ENCODE peak calls at places on chromosomes 6 and 20, in five cellular contexts. O, M, T, C and I are unnamed samples. For H3K4me1, the result is how much of the 10 kb centered on the place peaks cover.

GRCh38 chr6:117502580-117502979 is 20.1 kb downstream of the DCBLD1 start:
- DNase-seq in T (no peak), C (no peak), O (no peak), M (no peak), I (no peak)

GRCh38 chr6:169161572-169162167 is 92.0 kb downstream of the THBS2 start:
- DNase-seq in M (no peak), O (no peak), C (no peak), T (no peak), I (peak)

GRCh38 chr6:24858154-24858801 is 59.6 kb upstream of the ARMH2 start:
- DNase-seq in C (no peak), T (no peak), M (no peak), O (no peak), I (no peak)

GRCh38 chr6:139278190-139278589 is 13.6 kb downstream of the TXLNB start:
- DNase-seq in T (no peak), M (no peak), C (no peak), O (no peak), I (no peak)

GRCh38 chr6:25263602-25264001 is 15.6 kb upstream of the CARMIL1 start:
- DNase-seq in T (no peak), M (no peak), C (no peak), O (no peak), I (no peak)

GRCh38 chr6:44859901-44860410 is 468.2 kb upstream of the RUNX2 start:
- DNase-seq in C (no peak), M (no peak), O (no peak), T (no peak), I (no peak)

GRCh38 chr6:48255094-48255493 is 144.1 kb upstream of the PTCHD4 start:
- DNase-seq in M (no peak), C (no peak), O (no peak), T (no peak), I (no peak)

GRCh38 chr20:32325706-32326506 is 32.2 kb upstream of the ASXL1 start:
- DNase-seq in T (no peak), M (peak), O (no peak), C (no peak), I (no peak)

GRCh38 chr6:26031595-26032386 is 55.4 kb upstream of the HFE start:
- DNase-seq in O (peak), M (peak), T (peak), C (no peak), I (peak)

GRCh38 chr20:62411479-62412193 is 4.6 kb upstream of the CABLES2 start:
- DNase-seq in T (no peak), M (no peak), O (no peak), C (no peak), I (no peak)

GRCh38 chr6:117354671-117355070 is 71.1 kb downstream of the ROS1 start:
- DNase-seq in O (no peak), M (no peak), T (no peak), C (no peak), I (no peak)

GRCh38 chr20:51318058-51318960 is 224.2 kb downstream of the NFATC2 start:
- DNase-seq in M (peak), T (peak), C (no peak), O (no peak), I (no peak)

GRCh38 chr6:29927841-29928388 is 14.4 kb upstream of the HLA-A start:
- DNase-seq in M (no peak), T (no peak), C (no peak), O (no peak), I (no peak)

GRCh38 chr6:153162646-153163045 is 31.6 kb upstream of the RGS17 start:
- DNase-seq in C (no peak), M (no peak), O (no peak), T (no peak), I (no peak)

GRCh38 chr6:130513770-130514169 is 148.0 kb downstream of the TMEM200A start:
- DNase-seq in T (no peak), O (no peak), C (no peak), M (no peak), I (peak)

GRCh38 chr6:82246802-82247633 is 526 bp downstream of the IBTK start:
- DNase-seq in C (peak), O (no peak), T (peak), M (peak), I (peak)

GRCh38 chr6:658244-658643 is 1.3 kb upstream of the HUS1B start:
- DNase-seq in C (no peak), M (no peak), O (no peak), T (no peak), I (no peak)

GRCh38 chr20:57576002-57576401 is 15.1 kb downstream of the PCK1 start:
- DNase-seq in O (no peak), M (no peak), C (no peak), T (no peak), I (no peak)

GRCh38 chr6:80003841-80004198 is 629 bp upstream of the TTK start:
- DNase-seq in C (no peak), M (no peak), T (peak), O (no peak), I (no peak)

GRCh38 chr6:91505199-91505598 is 918.3 kb upstream of the MAP3K7 start:
- DNase-seq in T (no peak), O (no peak), M (no peak), C (no peak), I (no peak)

GRCh38 chr20:48684501-48685041 is 143.2 kb downstream of the PREX1 start:
- DNase-seq in T (no peak), M (no peak), C (no peak), O (no peak), I (no peak)

GRCh38 chr6:140684776-140685550 is 1310.5 kb upstream of the CITED2 start:
- DNase-seq in M (no peak), C (no peak), T (no peak), O (no peak), I (no peak)

GRCh38 chr20:56554869-56555268 is 21.8 kb downstream of the FAM209B start:
- DNase-seq in C (no peak), O (no peak), M (peak), T (peak), I (no peak)

GRCh38 chr6:134519456-134519855 is 201.5 kb upstream of the SGK1 start:
- DNase-seq in T (peak), C (no peak), M (no peak), O (no peak), I (no peak)

GRCh38 chr6:109795994-109796555 is 105.0 kb downstream of the FIG4 start:
- DNase-seq in M (no peak), C (no peak), T (no peak), O (no peak), I (no peak)

GRCh38 chr6:27902335-27903314 is 9.6 kb downstream of the OR2B2 start:
- DNase-seq in O (peak), T (peak), M (peak), C (peak), I (peak)

GRCh38 chr6:4703367-4703766 is 72.8 kb upstream of the CDYL start:
- DNase-seq in C (no peak), T (no peak), O (no peak), M (no peak), I (no peak)

GRCh38 chr6:147547369-147547902 is 38.9 kb downstream of the SAMD5 start:
- DNase-seq in M (no peak), T (no peak), O (no peak), C (no peak), I (no peak)

GRCh38 chr20:62875419-62876355 is 14.1 kb upstream of the TCFL5 start:
- DNase-seq in C (peak), M (peak), O (peak), T (peak), I (peak)

GRCh38 chr20:41476013-41476441 is 109.4 kb upstream of the EMILIN3 start:
- DNase-seq in M (no peak), C (no peak), O (no peak), T (peak), I (no peak)

GRCh38 chr6:45504947-45505346 is 127.2 kb upstream of the SUPT3H start:
- DNase-seq in C (no peak), O (no peak), T (no peak), M (no peak), I (no peak)

GRCh38 chr6:38262041-38262440 is 377.7 kb downstream of the BTBD9 start:
- DNase-seq in O (no peak), T (no peak), C (no peak), M (no peak), I (no peak)

GRCh38 chr6:62013719-62014118 is 272.3 kb downstream of the KHDRBS2 start:
- DNase-seq in T (no peak), O (no peak), C (no peak), M (no peak), I (no peak)
- H3K4me1 ChIP-seq in T (under half), O (under half), C (under half), M (under half), I (under half)

DNA sequence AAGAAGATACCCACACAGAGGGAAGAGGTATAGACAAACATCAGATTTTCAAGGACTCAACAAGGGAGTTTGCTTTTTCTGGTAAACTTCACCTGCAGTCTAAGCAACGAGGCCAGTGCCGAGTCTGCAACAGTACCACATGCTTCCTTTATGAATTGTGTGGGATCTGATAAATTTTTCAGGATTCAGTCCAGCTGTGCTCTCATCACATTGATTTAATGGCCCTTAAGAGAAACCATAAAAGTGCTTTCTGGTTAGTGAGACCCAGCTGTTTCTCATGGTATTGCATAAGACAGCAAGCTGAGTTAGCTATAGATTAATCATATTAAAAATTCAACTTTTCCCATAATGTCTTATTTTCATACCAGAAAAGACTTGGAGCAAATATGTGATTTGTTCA is 291.4 kb downstream of the CENPW start:
- DNase-seq in O (peak), M (no peak), C (no peak), T (no peak), I (no peak)
- H3K4me3 ChIP-seq in O (no peak), M (no peak), C (no peak), T (no peak), I (no peak)

GRCh38 chr6:87261534-87261933 is 60.9 kb upstream of the SMIM8 start:
- DNase-seq in M (no peak), C (no peak), O (no peak), T (no peak), I (no peak)

GRCh38 chr6:87257565-87257964 is 64.8 kb upstream of the SMIM8 start:
- DNase-seq in M (no peak), O (no peak), C (no peak), T (no peak), I (no peak)

GRCh38 chr6:87257046-87257445 is 65.3 kb upstream of the SMIM8 start:
- DNase-seq in O (no peak), T (no peak), C (no peak), M (no peak), I (no peak)

GRCh38 chr6:87259791-87260190 is 62.6 kb upstream of the SMIM8 start:
- DNase-seq in O (no peak), C (no peak), M (no peak), T (no peak), I (no peak)

GRCh38 chr6:87257975-87258374 is 64.4 kb upstream of the SMIM8 start:
- DNase-seq in C (no peak), M (no peak), O (no peak), T (no peak), I (no peak)
- TF ChIP-seq POLR2A in C (no peak), M (no peak), O (no peak), T (no peak), I (no peak)

GRCh38 chr20:38148328-38149102 is 16.6 kb downstream of the TGM2 start:
- DNase-seq in T (no peak), M (no peak), C (no peak), O (no peak), I (no peak)
- H3K4me1 ChIP-seq in T (under half), M (under half), C (under half), O (under half), I (under half)

DNA sequence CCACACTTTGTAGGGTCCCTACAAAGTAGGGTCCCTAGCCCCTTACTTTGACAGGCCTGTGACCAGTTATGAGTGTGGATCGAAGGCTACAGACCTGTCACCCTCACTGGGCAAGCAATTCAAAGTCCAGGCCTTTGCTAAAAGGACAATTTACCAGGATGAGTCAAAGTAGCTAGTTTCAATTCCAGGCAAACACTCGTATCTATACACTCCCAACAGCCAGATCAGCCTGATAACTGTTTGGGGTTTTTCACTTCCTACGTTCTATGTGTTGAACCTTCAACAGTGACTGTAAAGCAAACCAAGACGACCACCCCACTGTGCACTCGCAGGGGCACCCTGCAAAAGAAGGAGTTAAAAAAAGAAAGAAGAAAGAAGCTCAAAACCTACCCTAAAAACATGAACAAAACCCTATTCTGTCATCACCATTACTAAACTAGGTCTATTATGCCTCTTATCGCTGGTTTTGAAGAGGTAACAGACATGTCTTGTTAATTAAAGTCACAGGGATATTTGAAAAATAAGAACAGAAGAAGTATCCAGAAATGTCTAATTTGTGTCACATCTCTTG is 3.2 kb downstream of the GFOD1 start:
- DNase-seq in C (no peak), T (no peak), M (no peak), O (no peak), I (no peak)
- H3K4me3 ChIP-seq in C (peak), T (peak), M (no peak), O (no peak), I (peak)

GRCh38 chr6:18400831-18401446 is 13.8 kb downstream of the RNF144B start:
- DNase-seq in M (no peak), T (no peak), O (no peak), C (no peak), I (no peak)
- TF ChIP-seq POLR2A in M (no peak), T (no peak), O (no peak), C (no peak), I (no peak)

GRCh38 chr20:46642265-46642942 is 8.9 kb downstream of the SLC13A3 start:
- DNase-seq in C (no peak), O (no peak), T (no peak), M (no peak), I (no peak)

GRCh38 chr20:46639587-46639986 is 11.7 kb downstream of the SLC13A3 start:
- DNase-seq in T (no peak), O (no peak), C (no peak), M (no peak), I (no peak)

GRCh38 chr20:46641424-46641823 is 9.8 kb downstream of the SLC13A3 start:
- DNase-seq in C (no peak), O (no peak), T (no peak), M (no peak), I (no peak)

GRCh38 chr20:46640044-46640443 is 11.2 kb downstream of the SLC13A3 start:
- DNase-seq in C (no peak), O (no peak), M (no peak), T (no peak), I (no peak)

GRCh38 chr20:46640536-46641311 is 10.5 kb downstream of the SLC13A3 start:
- DNase-seq in M (no peak), O (no peak), T (no peak), C (no peak), I (no peak)
- H3K4me1 ChIP-seq in M (under half), O (under half), T (under half), C (under half), I (under half)

DNA sequence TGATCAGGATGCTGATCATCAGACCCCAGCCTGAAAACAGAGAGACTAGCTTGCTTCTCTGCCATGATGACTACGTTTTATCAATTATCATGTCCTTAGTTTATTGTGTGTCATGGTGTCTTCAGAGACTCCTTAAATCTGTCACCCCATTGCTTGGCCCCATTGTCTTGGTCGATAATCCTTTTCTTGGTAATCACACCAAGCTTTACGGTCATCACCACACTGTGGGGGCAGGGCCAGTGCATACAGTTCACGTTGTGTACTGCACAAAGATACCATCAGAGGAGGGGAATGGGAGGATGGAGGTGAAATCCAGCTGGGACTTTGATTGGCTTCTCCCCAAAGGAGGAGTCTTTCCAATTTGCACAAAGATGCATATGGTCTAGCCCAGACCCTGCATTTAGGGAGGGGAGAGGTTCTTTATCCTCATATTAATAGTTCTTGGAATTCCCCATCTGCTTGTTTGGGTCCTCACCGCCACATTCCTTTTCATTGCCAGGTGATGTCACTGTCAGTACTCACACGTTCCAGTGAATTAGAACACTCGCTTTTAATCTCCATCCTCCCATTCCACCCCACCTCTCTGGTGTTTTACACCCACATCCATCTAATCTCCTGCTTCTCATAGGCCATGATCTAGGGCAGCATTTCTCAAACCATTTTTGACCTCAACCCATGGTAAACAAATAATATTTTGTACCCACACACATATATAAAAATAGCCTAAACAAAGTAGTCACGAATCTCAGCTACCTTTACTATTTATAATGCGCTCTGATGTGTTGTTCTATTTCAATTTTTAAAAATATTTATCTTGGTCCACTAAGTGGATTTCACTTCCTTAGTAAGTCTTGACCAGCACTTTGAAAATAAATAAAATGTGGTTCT is 5.7 kb downstream of the ETV7 start:
- DNase-seq in M (no peak), T (no peak), C (no peak), O (no peak), I (no peak)
- H3K4me3 ChIP-seq in M (no peak), T (no peak), C (no peak), O (no peak), I (no peak)

DNA sequence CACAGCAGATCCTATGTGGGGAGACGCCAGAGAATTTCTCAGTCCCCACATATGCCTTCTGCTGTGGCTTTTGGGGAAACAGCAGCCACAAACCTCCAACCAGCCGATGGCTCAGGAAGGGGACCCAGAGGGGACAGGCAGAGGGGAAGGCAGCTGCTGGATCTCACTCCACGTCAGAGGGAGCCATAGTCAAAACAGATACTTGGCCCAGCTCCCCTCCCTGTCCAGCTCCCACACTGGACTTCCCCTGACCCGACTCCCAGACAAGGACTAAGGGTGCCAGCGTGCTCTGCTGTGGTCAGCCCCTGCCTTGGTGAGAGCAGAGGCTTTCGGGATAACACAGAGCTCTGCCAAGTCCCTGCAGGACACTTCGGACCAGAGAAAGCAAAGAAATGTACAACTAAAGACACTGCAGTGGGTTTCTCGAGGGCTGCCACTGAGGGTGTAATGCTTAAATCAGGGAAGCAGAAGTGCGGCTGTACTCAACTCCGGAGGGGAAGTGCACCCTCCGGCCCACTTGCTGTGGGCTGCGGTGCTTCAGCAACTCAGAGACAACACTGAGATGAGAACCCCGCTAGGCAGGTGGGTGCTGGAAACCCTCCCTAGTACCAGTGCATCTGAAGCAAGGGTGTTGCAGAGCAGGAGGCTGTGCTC is 47.2 kb downstream of the RRBP1 start:
- DNase-seq in T (no peak), O (peak), M (no peak), C (no peak), I (no peak)
- TF ChIP-seq POLR2A in T (no peak), O (no peak), M (no peak), C (no peak), I (no peak)

DNA sequence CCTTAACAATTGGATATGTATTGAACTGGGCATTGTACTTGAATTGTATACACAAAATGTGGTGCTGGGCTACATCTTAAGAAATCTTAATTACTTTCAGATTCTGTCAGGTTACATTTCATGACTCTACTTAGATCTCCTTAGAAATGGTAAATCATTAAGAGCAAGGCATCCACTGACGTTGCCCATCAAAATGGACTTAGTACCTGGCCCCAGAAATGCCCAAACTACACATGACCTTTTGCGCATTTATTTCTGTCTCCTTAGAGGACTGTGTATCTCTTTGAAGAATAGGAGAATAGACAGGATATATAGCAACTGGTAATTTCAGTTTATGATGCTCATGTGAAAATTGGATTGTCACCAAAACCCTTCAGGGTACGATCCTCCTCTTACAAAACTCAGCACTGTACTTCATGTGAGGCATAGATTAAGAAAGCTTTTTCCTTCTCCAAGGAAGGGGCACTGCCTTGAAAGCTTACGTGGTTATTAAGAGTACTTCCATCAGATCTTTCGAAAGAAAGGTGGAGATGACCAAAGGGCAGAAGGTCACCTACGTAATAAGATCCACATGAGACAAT is 61.5 kb upstream of the BMP2 start:
- DNase-seq in M (no peak), O (no peak), C (no peak), T (no peak), I (no peak)
- H3K4me1 ChIP-seq in M (under half), O (under half), C (under half), T (under half), I (under half)